ENCODE peak calls at places on chromosome 16, in five cellular contexts. One of them, this sample, is unnamed. For H3K4me1, the result is how much of the 10 kb centered on the place peaks cover.

GRCh38 chr16:53257001-53257400 is 177.3 kb upstream of the RBL2 start:
- DNase-seq in H9: no peak
- DNase-seq in heart right ventricle: no peak
- DNase-seq in ovary: no peak
- DNase-seq in stomach: no peak
- DNase-seq in this sample: no peak

GRCh38 chr16:85612191-85612800 is 826 bp upstream of the GSE1 start:
- DNase-seq in H9: peak
- DNase-seq in heart right ventricle: peak
- DNase-seq in ovary: peak
- DNase-seq in stomach: peak
- DNase-seq in this sample: peak

GRCh38 chr16:53792161-53792951 is 88.4 kb downstream of the FTO start:
- DNase-seq in H9: no peak
- DNase-seq in heart right ventricle: no peak
- DNase-seq in ovary: no peak
- DNase-seq in stomach: no peak
- DNase-seq in this sample: no peak

GRCh38 chr16:75071621-75072020 is 45.0 kb downstream of the LDHD start:
- DNase-seq in H9: no peak
- DNase-seq in heart right ventricle: no peak
- DNase-seq in ovary: no peak
- DNase-seq in stomach: no peak
- DNase-seq in this sample: no peak

GRCh38 chr16:62954144-62955032 is 918.1 kb upstream of the CDH8 start:
- DNase-seq in H9: no peak
- DNase-seq in heart right ventricle: no peak
- DNase-seq in ovary: no peak
- DNase-seq in stomach: no peak
- DNase-seq in this sample: no peak

GRCh38 chr16:66904846-66905632 is 13.6 kb downstream of the CDH16 start:
- DNase-seq in H9: no peak
- DNase-seq in heart right ventricle: no peak
- DNase-seq in ovary: peak
- DNase-seq in stomach: peak
- DNase-seq in this sample: peak

GRCh38 chr16:12480916-12481315 is 322.8 kb downstream of the CPPED1 start:
- DNase-seq in H9: no peak
- DNase-seq in heart right ventricle: no peak
- DNase-seq in ovary: no peak
- DNase-seq in stomach: no peak
- DNase-seq in this sample: no peak

GRCh38 chr16:1990336-1991134 is 765 bp downstream of the SYNGR3 start:
- DNase-seq in H9: peak
- DNase-seq in heart right ventricle: peak
- DNase-seq in ovary: peak
- DNase-seq in stomach: peak
- DNase-seq in this sample: peak

GRCh38 chr16:66342294-66342900 is 24.1 kb upstream of the CDH5 start:
- DNase-seq in H9: peak
- DNase-seq in heart right ventricle: no peak
- DNase-seq in ovary: peak
- DNase-seq in stomach: no peak
- DNase-seq in this sample: peak

GRCh38 chr16:56252835-56253234 is 61.5 kb downstream of the GNAO1 start:
- DNase-seq in H9: no peak
- DNase-seq in heart right ventricle: peak
- DNase-seq in ovary: peak
- DNase-seq in stomach: no peak
- DNase-seq in this sample: no peak

GRCh38 chr16:64012166-64012565 is 1109.7 kb downstream of the CDH11 start:
- DNase-seq in H9: no peak
- DNase-seq in heart right ventricle: no peak
- DNase-seq in ovary: no peak
- DNase-seq in stomach: no peak
- DNase-seq in this sample: no peak

GRCh38 chr16:85042606-85043005 is 15.0 kb downstream of the KIAA0513 start:
- DNase-seq in H9: no peak
- DNase-seq in heart right ventricle: no peak
- DNase-seq in ovary: no peak
- DNase-seq in stomach: no peak
- DNase-seq in this sample: no peak

GRCh38 chr16:69483611-69484010 is 59.2 kb downstream of the CYB5B start:
- DNase-seq in H9: no peak
- DNase-seq in heart right ventricle: no peak
- DNase-seq in ovary: no peak
- DNase-seq in stomach: no peak
- DNase-seq in this sample: no peak

GRCh38 chr16:28140788-28141618 is 70.8 kb downstream of the XPO6 start:
- DNase-seq in H9: no peak
- DNase-seq in heart right ventricle: no peak
- DNase-seq in ovary: no peak
- DNase-seq in stomach: peak
- DNase-seq in this sample: no peak

GRCh38 chr16:47853635-47854034 is 302.2 kb downstream of the ABCC12 start:
- DNase-seq in H9: no peak
- DNase-seq in heart right ventricle: no peak
- DNase-seq in ovary: no peak
- DNase-seq in stomach: no peak
- DNase-seq in this sample: no peak

GRCh38 chr16:4386951-4387565 is 15.4 kb downstream of the VASN start:
- DNase-seq in H9: no peak
- DNase-seq in heart right ventricle: no peak
- DNase-seq in ovary: no peak
- DNase-seq in stomach: no peak
- DNase-seq in this sample: no peak

GRCh38 chr16:13560151-13560550 is 359.8 kb upstream of the ERCC4 start:
- DNase-seq in H9: no peak
- DNase-seq in heart right ventricle: no peak
- DNase-seq in ovary: no peak
- DNase-seq in stomach: no peak
- DNase-seq in this sample: no peak

GRCh38 chr16:23584186-23585076 is 11.7 kb downstream of the NDUFAB1 start:
- DNase-seq in H9: no peak
- DNase-seq in heart right ventricle: no peak
- DNase-seq in ovary: no peak
- DNase-seq in stomach: no peak
- DNase-seq in this sample: peak

GRCh38 chr16:2096853-2097620 is 38.7 kb downstream of the PKD1 start:
- DNase-seq in H9: no peak
- DNase-seq in heart right ventricle: no peak
- DNase-seq in ovary: no peak
- DNase-seq in stomach: no peak
- DNase-seq in this sample: no peak

GRCh38 chr16:22192261-22193133 is 13.6 kb upstream of the EEF2K start:
- DNase-seq in H9: peak
- DNase-seq in heart right ventricle: peak
- DNase-seq in ovary: peak
- DNase-seq in stomach: peak
- DNase-seq in this sample: peak

GRCh38 chr16:81654346-81654745 is 124.7 kb upstream of the PLCG2 start:
- DNase-seq in H9: no peak
- DNase-seq in heart right ventricle: no peak
- DNase-seq in ovary: no peak
- DNase-seq in stomach: no peak
- DNase-seq in this sample: no peak

GRCh38 chr16:27489906-27490305 is 59.8 kb downstream of the GTF3C1 start:
- DNase-seq in H9: no peak
- DNase-seq in heart right ventricle: no peak
- DNase-seq in ovary: no peak
- DNase-seq in stomach: no peak
- DNase-seq in this sample: no peak

GRCh38 chr16:79204486-79204885 is 396.1 kb downstream of the MAF start:
- DNase-seq in H9: no peak
- DNase-seq in heart right ventricle: no peak
- DNase-seq in ovary: peak
- DNase-seq in stomach: no peak
- DNase-seq in this sample: no peak

GRCh38 chr16:7363397-7364053 is 30.9 kb downstream of the RBFOX1 start:
- DNase-seq in H9: no peak
- DNase-seq in heart right ventricle: peak
- DNase-seq in ovary: peak
- DNase-seq in stomach: peak
- DNase-seq in this sample: peak

GRCh38 chr16:81537721-81538561 is 93.3 kb downstream of the CMIP start:
- DNase-seq in H9: no peak
- DNase-seq in heart right ventricle: no peak
- DNase-seq in ovary: no peak
- DNase-seq in stomach: no peak
- DNase-seq in this sample: no peak

GRCh38 chr16:47858333-47859067 is 297.3 kb downstream of the ABCC12 start:
- DNase-seq in H9: no peak
- DNase-seq in heart right ventricle: no peak
- DNase-seq in ovary: no peak
- DNase-seq in stomach: no peak
- DNase-seq in this sample: no peak

GRCh38 chr16:23132921-23133532 is 16.2 kb downstream of the USP31 start:
- DNase-seq in H9: no peak
- DNase-seq in heart right ventricle: peak
- DNase-seq in ovary: no peak
- DNase-seq in stomach: no peak
- DNase-seq in this sample: no peak

GRCh38 chr16:29899516-29900101 is at the start of gene SEZ6L2:
- DNase-seq in H9: peak
- DNase-seq in heart right ventricle: peak
- DNase-seq in ovary: peak
- DNase-seq in stomach: peak
- DNase-seq in this sample: peak

GRCh38 chr16:2959206-2959605 is 4.9 kb upstream of the KREMEN2 start:
- DNase-seq in H9: peak
- DNase-seq in heart right ventricle: no peak
- DNase-seq in ovary: no peak
- DNase-seq in stomach: peak
- DNase-seq in this sample: no peak

GRCh38 chr16:21667575-21667974 is 3.8 kb downstream of the OTOA start:
- DNase-seq in H9: no peak
- DNase-seq in heart right ventricle: no peak
- DNase-seq in ovary: no peak
- DNase-seq in stomach: no peak
- DNase-seq in this sample: no peak

DNA sequence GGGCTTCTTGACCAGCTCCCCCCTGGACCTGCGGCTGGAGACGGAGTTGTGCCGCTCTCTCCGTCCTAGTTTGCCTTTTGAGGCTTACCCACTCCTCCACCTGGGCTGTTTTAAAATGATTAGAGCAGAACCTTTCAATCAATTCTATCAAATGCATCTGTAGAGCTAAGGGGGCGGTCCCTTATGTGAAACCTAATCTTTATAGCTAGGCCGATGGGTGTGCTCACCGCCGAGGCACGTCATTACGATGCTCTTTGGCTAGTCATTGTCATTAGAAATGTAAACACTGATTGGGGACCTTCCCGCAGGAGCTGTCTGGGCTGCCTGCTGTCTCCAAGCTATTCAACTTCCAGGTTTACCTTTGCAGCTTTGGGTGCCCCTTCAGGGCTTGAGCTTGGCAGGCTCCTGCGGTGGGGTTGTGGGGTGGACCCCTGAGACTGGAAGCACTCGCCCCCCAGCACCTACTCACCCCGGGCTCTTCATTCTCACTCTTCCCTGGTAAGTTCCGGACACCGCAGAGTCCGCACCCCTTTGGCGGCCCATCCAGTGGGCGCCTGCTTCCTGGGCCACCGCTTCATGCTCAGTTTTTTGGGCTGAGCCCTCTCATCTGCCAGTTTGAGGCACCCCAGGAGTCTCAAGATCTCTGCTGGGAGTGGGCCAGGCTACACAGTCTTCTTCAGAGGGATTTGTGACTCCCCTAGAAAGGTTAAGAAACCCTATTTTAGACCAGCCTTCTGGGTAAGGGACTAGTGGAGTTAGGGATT is 20.9 kb upstream of the IL17C start:
- DNase-seq in H9: no peak
- DNase-seq in heart right ventricle: no peak
- DNase-seq in ovary: no peak
- DNase-seq in stomach: no peak
- DNase-seq in this sample: peak
- H3K4me1 ChIP-seq in H9: under half
- H3K4me1 ChIP-seq in heart right ventricle: under half
- H3K4me1 ChIP-seq in ovary: under half
- H3K4me1 ChIP-seq in stomach: under half
- H3K4me1 ChIP-seq in this sample: under half

DNA sequence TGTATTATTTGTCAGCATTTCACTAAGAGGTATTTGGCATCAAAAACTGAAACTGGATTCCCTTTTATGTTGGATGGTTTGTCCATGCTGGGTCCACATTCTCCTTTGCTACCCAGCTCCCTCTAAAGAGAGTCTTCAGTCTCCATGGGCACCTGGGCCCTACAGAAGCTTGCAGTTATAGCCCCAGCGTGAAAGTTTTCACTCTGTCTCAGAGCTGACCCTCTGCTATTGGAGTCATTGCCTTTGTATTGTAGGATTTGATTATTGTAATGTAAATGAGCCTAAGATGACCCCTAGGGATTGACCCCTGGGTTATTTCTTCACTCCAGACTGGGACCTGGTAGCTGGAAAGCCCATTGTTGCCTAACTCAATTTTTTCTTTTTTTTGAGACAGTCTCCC is 1026.5 kb upstream of the EEF2KMT start:
- DNase-seq in H9: no peak
- DNase-seq in heart right ventricle: no peak
- DNase-seq in ovary: no peak
- DNase-seq in stomach: no peak
- DNase-seq in this sample: no peak
- H3K4me1 ChIP-seq in H9: under half
- H3K4me1 ChIP-seq in heart right ventricle: under half
- H3K4me1 ChIP-seq in ovary: under half
- H3K4me1 ChIP-seq in stomach: under half
- H3K4me1 ChIP-seq in this sample: under half

DNA sequence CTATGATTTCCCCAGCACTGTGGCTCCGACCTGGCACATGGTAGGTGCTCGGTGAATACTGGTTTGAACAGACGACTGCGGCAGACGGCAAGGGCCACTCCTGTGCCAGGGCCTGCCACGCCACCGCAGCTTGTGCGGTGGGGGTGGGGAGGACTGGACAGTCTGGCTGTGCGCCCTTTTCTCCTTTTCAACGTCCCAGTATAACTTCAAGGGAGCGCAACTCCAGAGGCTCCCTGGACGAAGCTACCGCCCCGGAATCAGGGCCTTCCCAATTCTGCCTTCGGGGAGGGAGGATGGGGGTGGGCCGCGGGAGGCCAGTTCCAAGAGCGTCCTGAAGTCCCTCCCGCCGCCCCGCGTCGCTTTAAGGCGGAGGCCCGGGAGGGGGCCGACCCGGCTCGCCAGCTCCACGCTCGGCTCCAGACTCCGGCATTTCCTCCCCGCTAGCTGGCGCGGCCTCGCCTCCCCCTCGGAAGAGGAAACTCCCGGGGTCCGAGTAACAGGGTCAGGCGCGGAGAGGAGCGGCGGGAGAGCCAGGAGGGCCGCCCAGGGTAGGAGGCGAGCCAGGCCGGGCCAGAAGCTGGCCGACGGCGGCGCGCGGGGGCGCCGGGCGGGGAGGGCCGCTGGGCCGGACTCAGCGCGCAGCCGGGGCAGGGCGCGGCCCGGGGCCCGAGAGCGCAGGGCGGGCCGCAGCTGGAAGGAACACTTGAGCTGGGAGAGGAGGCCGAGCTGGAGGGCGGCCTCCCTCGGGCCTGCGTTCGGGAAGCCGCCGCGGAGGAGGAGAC is at the start of gene ITPRIPL2:
- DNase-seq in H9: peak
- DNase-seq in heart right ventricle: peak
- DNase-seq in ovary: peak
- DNase-seq in stomach: peak
- DNase-seq in this sample: peak
- H3K4me1 ChIP-seq in H9: under half
- H3K4me1 ChIP-seq in heart right ventricle: half or more
- H3K4me1 ChIP-seq in ovary: under half
- H3K4me1 ChIP-seq in stomach: half or more
- H3K4me1 ChIP-seq in this sample: under half

GRCh38 chr16:88634994-88635670 is 3.2 kb upstream of the IL17C start:
- DNase-seq in H9: no peak
- DNase-seq in heart right ventricle: peak
- DNase-seq in ovary: no peak
- DNase-seq in stomach: no peak
- DNase-seq in this sample: no peak
- H3K4me1 ChIP-seq in H9: under half
- H3K4me1 ChIP-seq in heart right ventricle: under half
- H3K4me1 ChIP-seq in ovary: under half
- H3K4me1 ChIP-seq in stomach: under half
- H3K4me1 ChIP-seq in this sample: under half

This sample was measured in hepatocyte.